ENCODE peak calls at places on chromosomes 3 and 15, in six cellular contexts. O, Z, A, B, S and M are unnamed samples.

GRCh38 chr15:100981086-100981485 is 61.9 kb downstream of the LRRK1 start:
- DNase-seq in Z (no peak), A (no peak), S (no peak), B (no peak), O (no peak), M (no peak)

GRCh38 chr15:39925112-39925830 is 5.2 kb upstream of the GPR176 start:
- DNase-seq in A (no peak), S (no peak), Z (no peak), O (no peak), B (no peak), M (no peak)

GRCh38 chr3:51099794-51100542 is 285.1 kb upstream of the MANF start:
- DNase-seq in S (no peak), A (no peak), O (no peak), Z (no peak), B (peak), M (no peak)

GRCh38 chr3:105401691-105402149 is 35.0 kb downstream of the ALCAM start:
- DNase-seq in O (no peak), S (no peak), Z (no peak), A (no peak), B (no peak), M (no peak)

GRCh38 chr3:172410702-172411477 is 37.4 kb downstream of the GHSR start:
- DNase-seq in S (no peak), Z (no peak), O (no peak), B (no peak), A (no peak), M (no peak)

GRCh38 chr3:136473716-136474326 is 223.7 kb downstream of the PCCB start:
- DNase-seq in O (no peak), A (no peak), S (no peak), B (no peak), Z (no peak), M (no peak)

GRCh38 chr3:13452490-13453335 is 27.4 kb upstream of the HDAC11 start:
- DNase-seq in A (no peak), S (no peak), O (no peak), Z (peak), B (peak), M (no peak)

GRCh38 chr3:157533298-157533870 is 30.2 kb upstream of the VEPH1 start:
- DNase-seq in O (no peak), B (no peak), A (no peak), S (no peak), Z (no peak), M (no peak)

GRCh38 chr3:46098319-46098761 is 71.1 kb upstream of the XCR1 start:
- DNase-seq in A (peak), Z (peak), B (peak), O (no peak), S (no peak), M (no peak)

GRCh38 chr3:52528596-52529375 is 4.9 kb downstream of the NT5DC2 start:
- DNase-seq in S (peak), Z (no peak), A (peak), B (peak), O (peak), M (peak)

GRCh38 chr3:181725830-181726229 is 14.1 kb downstream of the SOX2 start:
- DNase-seq in S (no peak), A (peak), O (no peak), B (no peak), Z (no peak), M (no peak)

GRCh38 chr3:166243511-166243910 is 406.3 kb upstream of the BCHE start:
- DNase-seq in B (no peak), O (no peak), S (no peak), Z (no peak), A (no peak), M (no peak)

GRCh38 chr3:110806924-110807323 is 264.7 kb upstream of the NECTIN3 start:
- DNase-seq in Z (no peak), O (no peak), S (no peak), B (no peak), A (no peak), M (no peak)

GRCh38 chr15:66702770-66703539 is 919 bp downstream of the SMAD6 start:
- DNase-seq in A (no peak), Z (no peak), B (peak), O (no peak), S (no peak), M (no peak)

GRCh38 chr15:33215941-33216872 is 21.7 kb upstream of the FMN1 start:
- DNase-seq in O (no peak), A (no peak), Z (no peak), B (no peak), S (no peak), M (no peak)

GRCh38 chr3:101509811-101510210 is 3.2 kb downstream of the SENP7 start:
- DNase-seq in O (no peak), Z (no peak), A (no peak), S (no peak), B (no peak), M (no peak)

GRCh38 chr3:171829841-171830559 is 13.1 kb upstream of the TMEM212 start:
- DNase-seq in S (peak), O (no peak), A (peak), Z (peak), B (peak), M (no peak)

GRCh38 chr3:86245360-86245759 is 745.6 kb downstream of the VGLL3 start:
- DNase-seq in A (no peak), Z (no peak), B (no peak), S (no peak), O (no peak), M (no peak)

GRCh38 chr3:64224826-64225606 is at the start of gene PRICKLE2:
- DNase-seq in B (peak), A (peak), O (peak), Z (peak), S (peak), M (peak)

GRCh38 chr3:59573911-59574310 is 524.1 kb upstream of the CFAP20DC start:
- DNase-seq in S (peak), B (peak), Z (no peak), A (peak), O (no peak), M (peak)

GRCh38 chr3:89957461-89957860 is 850.0 kb downstream of the EPHA3 start:
- DNase-seq in S (no peak), A (no peak), B (no peak), Z (no peak), O (no peak), M (no peak)

GRCh38 chr3:73164622-73165021 is 103.2 kb downstream of the EBLN2 start:
- DNase-seq in A (no peak), O (no peak), Z (no peak), B (no peak), S (no peak), M (no peak)

GRCh38 chr15:36110659-36110993 is 468.8 kb upstream of the CDIN1 start:
- DNase-seq in A (no peak), S (no peak), Z (no peak), O (no peak), B (no peak), M (no peak)

GRCh38 chr3:117408811-117409210 is 699.2 kb downstream of the TUSC7 start:
- DNase-seq in A (no peak), O (no peak), Z (no peak), S (no peak), B (no peak), M (no peak)

GRCh38 chr3:94249491-94250079 is 186.7 kb downstream of the NSUN3 start:
- DNase-seq in S (peak), O (peak), Z (peak), A (peak), B (peak), M (peak)

GRCh38 chr3:58899953-58900298 is 149.9 kb downstream of the CFAP20DC start:
- DNase-seq in A (no peak), S (no peak), O (no peak), Z (no peak), B (no peak), M (no peak)

GRCh38 chr3:30616347-30617027 is 10.1 kb downstream of the TGFBR2 start:
- DNase-seq in Z (no peak), O (no peak), A (no peak), S (no peak), B (no peak), M (no peak)

GRCh38 chr3:169430687-169431404 is 232.7 kb downstream of the MECOM start:
- DNase-seq in S (no peak), A (no peak), B (no peak), Z (no peak), O (no peak), M (no peak)

GRCh38 chr3:195015021-195015420 is 255.9 kb downstream of the XXYLT1 start:
- DNase-seq in B (no peak), Z (no peak), O (peak), A (peak), S (no peak), M (peak)

GRCh38 chr15:71921191-71921590 is 110.8 kb downstream of the NR2E3 start:
- DNase-seq in O (no peak), B (no peak), S (no peak), A (no peak), Z (no peak), M (no peak)

GRCh38 chr3:177521305-177521704 is 324.0 kb upstream of the TBL1XR1 start:
- DNase-seq in A (no peak), Z (no peak), B (peak), S (no peak), O (no peak), M (no peak)

GRCh38 chr3:71332813-71333212 is 250.7 kb downstream of the FOXP1 start:
- DNase-seq in S (no peak), B (no peak), O (no peak), A (no peak), Z (no peak), M (no peak)

GRCh38 chr3:48399387-48400172 is 27.6 kb downstream of the FBXW12 start:
- DNase-seq in B (no peak), S (no peak), O (no peak), A (no peak), Z (no peak), M (peak)

DNA sequence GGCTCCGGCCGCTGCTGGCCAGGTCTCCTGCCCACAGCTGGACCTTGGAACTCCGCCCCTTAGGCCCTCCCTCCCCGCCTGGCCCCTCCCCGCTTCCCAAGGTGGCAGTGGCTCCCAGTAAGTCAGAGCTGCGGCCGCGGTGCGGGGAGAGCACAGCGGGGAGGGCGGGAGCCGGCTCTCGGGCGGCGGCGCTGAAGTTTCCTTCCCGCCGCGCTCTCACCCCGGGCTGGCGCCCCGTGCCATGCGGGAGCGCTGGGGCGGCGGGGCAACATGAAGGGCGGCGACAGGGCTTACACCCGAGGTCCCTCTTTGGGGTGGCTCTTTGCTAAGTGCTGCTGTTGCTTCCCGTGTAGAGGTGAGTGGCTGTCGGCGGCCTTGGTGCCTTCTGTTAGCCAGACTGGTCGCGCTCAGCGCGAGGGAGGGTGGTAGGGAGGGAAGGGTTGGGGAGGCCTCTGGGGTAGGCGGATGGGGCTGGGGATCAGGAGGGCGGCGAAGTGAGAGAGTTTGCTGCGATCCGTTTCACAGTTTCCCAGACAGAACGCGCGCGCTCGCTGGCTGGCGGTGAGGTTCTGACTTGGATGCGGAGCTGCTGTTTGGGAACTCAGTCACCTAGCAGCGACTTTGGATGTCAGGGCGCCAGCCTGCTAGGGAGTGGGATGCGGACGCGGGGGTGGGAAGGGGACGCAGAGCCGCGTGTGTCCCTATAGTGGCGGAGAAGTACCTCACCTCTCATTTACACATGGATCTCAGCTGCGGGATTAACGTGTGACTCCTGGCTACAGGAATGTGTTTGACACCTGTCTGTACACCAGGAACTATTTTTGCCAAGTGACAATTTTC is 145.5 kb upstream of the UMPS start:
- DNase-seq in S (no peak), Z (peak), A (peak), B (peak), O (no peak), M (peak)
- TF ChIP-seq POLR2A in S (no peak), Z (peak), A (no peak), B (peak), O (no peak), M (no peak)

DNA sequence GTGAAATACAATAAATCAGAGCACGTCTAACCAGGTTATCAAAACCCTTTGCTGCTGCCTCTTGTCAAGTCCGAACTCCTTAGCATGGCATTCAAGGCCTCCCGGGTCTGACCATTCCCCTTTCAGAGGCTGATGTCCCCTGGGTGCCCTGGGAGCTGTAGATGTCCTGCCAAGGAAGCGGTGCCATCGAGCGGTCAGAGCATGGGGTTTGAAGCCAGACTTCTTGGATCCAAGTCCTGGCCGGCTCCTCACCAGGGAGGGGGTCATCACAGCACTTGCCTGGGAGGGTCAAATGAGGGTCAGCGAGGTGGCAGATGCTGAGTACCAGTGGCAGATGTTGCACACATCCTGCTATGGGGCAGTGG is 511 bp downstream of the TF start:
- DNase-seq in B (no peak), S (no peak), Z (no peak), A (no peak), O (no peak), M (no peak)
- H3K4me3 ChIP-seq in B (no peak), S (no peak), Z (no peak), A (no peak), O (peak), M (no peak)

DNA sequence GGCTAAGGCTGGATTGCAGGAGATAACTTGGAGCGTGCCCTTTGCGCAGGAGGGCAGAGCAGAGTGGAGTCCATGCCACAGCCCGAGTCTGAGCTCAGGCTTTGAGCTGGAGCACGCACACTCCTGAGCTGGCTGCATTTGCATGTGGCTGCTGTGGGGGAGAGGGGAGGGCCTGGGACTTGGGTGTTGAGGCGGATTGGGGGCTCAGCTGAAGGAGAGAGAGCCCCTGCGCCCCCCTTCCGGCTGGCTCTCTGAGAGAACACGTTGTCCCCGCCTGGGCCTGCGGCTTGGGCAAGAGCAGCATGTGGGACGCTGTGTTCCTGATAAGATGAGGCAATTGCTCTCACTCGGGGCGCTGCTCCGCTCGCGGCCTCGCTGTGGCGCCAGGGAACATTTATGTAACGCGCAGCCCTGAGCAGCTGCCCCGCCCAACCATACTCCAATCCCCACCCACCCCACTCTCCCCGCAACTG is 39.1 kb downstream of the KLF13 start:
- DNase-seq in A (peak), Z (peak), O (peak), B (peak), S (peak), M (peak)
- TF ChIP-seq POLR2A in A (no peak), Z (peak), O (no peak), B (peak), S (peak), M (no peak)

DNA sequence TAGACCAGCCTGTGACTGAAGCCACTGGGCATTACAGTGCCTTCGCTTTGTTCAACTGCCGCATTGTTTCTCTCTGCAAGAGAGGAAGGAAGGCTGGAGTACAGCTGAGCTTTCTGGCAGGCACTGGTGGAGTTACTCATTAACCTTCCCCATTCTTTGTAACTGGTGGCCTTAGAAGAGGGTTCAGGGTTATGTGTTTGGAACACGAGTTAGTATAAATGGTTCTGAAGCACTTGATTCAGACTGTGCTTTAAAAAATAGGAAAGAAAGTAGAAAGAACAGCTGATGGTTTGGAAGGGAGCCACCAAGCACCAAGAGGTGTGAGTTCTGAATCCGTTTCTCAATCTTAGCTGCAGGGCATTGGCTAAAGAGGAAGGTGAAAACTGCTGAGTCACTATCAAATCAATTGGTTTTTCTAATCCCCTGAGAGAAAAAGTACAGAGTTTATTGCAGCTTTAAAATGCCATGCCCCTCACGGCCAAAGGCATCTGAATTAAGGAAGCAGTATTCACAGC is 3.7 kb downstream of the HGD start:
- DNase-seq in O (no peak), B (peak), A (no peak), Z (no peak), S (no peak), M (no peak)
- H3K4me3 ChIP-seq in O (peak), B (no peak), A (no peak), Z (no peak), S (no peak), M (no peak)

GRCh38 chr3:185815391-185816282 is 9.2 kb downstream of the IGF2BP2 start:
- DNase-seq in O (no peak), A (no peak), Z (no peak), B (no peak), S (no peak), M (no peak)
- TF ChIP-seq POLR2A in O (no peak), A (no peak), Z (no peak), B (no peak), S (no peak), M (no peak)

GRCh38 chr15:96052154-96052553 is 278.3 kb upstream of the NR2F2 start:
- DNase-seq in O (no peak), B (no peak), S (no peak), Z (no peak), A (no peak), M (no peak)

GRCh38 chr15:96052572-96053038 is 277.9 kb upstream of the NR2F2 start:
- DNase-seq in Z (no peak), S (no peak), B (no peak), O (no peak), A (no peak), M (no peak)

GRCh38 chr15:96054606-96055005 is 275.9 kb upstream of the NR2F2 start:
- DNase-seq in O (no peak), Z (no peak), A (no peak), B (no peak), S (no peak), M (no peak)

GRCh38 chr15:96053039-96054021 is 277.2 kb upstream of the NR2F2 start:
- DNase-seq in B (peak), Z (no peak), O (no peak), A (peak), S (no peak), M (no peak)

DNA sequence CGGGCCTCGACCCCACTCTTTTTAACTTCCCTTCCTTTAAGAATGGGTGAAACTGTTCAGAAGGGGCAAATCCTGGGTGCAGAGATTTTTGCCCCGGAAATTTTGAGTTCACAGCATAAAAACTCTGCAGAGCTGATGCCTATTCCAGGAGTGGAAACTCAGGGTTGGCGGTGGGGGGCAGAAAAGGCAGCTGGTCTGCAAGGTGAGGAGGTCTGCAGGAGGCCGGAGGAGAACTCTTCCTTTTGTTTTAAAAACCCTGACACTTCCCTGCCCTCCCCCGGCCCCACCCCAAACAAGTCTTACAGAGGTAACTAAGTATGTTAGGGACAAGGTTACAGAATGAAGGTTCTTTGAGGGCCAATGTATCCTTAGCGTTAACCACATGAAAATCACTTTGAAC is 276.5 kb upstream of the NR2F2 start:
- DNase-seq in B (no peak), O (no peak), S (no peak), A (no peak), Z (no peak), M (no peak)
- H3K4me3 ChIP-seq in B (no peak), O (no peak), S (no peak), A (peak), Z (no peak), M (no peak)

GRCh38 chr3:114626751-114627150 is 332.9 kb downstream of the TIGIT start:
- DNase-seq in A (no peak), Z (no peak), S (no peak), O (no peak), B (no peak), M (no peak)

GRCh38 chr3:114623420-114624046 is 329.7 kb downstream of the TIGIT start:
- DNase-seq in O (no peak), Z (no peak), A (no peak), B (no peak), S (no peak), M (no peak)

GRCh38 chr3:114624047-114624445 is 330.2 kb downstream of the TIGIT start:
- DNase-seq in A (peak), O (peak), S (peak), B (peak), Z (no peak), M (peak)

GRCh38 chr3:114622001-114622400 is 328.2 kb downstream of the TIGIT start:
- DNase-seq in B (no peak), O (no peak), S (no peak), Z (no peak), A (no peak), M (no peak)

GRCh38 chr3:114624676-114625181 is 330.9 kb downstream of the TIGIT start:
- DNase-seq in O (peak), B (peak), A (peak), Z (peak), S (peak), M (peak)
- TF ChIP-seq POLR2A in O (no peak), B (peak), A (peak), Z (peak), S (peak), M (no peak)